ENCODE peak calls at places on chromosomes 11 and 22, in eight cellular contexts. U is iPS-NIHi11; Q is bronchial epithelial cell; X is AML-193; O is stimulated activated CD4-positive, alpha-beta T cell treated with anti-CD3 and anti-CD28 coated beads, TNF-alpha, amount 100 ng/mL, for 48 hours; A is esophagus squamous epithelium; S is tibial nerve; P is nucleus accumbens. Y is an unnamed sample.
A peak's percentile ranks its signal among the peaks of the same experiment; 100 is the strongest.

GRCh38 chr11:110565690-110566336 is 136.1 kb downstream of the FDX1 start:
- DNase-seq in U (no peak), Q (peak; percentile 76), X (no peak), O (no peak), A (no peak), S (no peak), P (no peak), Y (no peak)

GRCh38 chr11:2748814-2749554 is 49.2 kb upstream of the KCNQ1OT1 start:
- DNase-seq in U (no peak), Q (no peak), X (no peak), O (no peak), A (no peak), S (no peak), P (no peak), Y (no peak)

GRCh38 chr11:120212259-120212888 is 1.5 kb downstream of the OAF start:
- DNase-seq in U (no peak), Q (peak; percentile 51), X (no peak), O (no peak), A (no peak), S (no peak), P (no peak), Y (no peak)

GRCh38 chr11:20197881-20198280 is 37.6 kb upstream of the DBX1 start:
- DNase-seq in U (no peak), Q (no peak), X (no peak), O (no peak), A (no peak), S (no peak), P (no peak), Y (no peak)

GRCh38 chr11:65773784-65774411 is 6.9 kb downstream of the AP5B1 start:
- DNase-seq in U (no peak), Q (peak; percentile 82), X (no peak), O (no peak), A (no peak), S (no peak), P (no peak), Y (no peak)

GRCh38 chr22:29155966-29156365 is 49.7 kb upstream of the EMID1 start:
- DNase-seq in U (no peak), Q (no peak), X (no peak), O (no peak), A (no peak), S (no peak), P (no peak), Y (no peak)

GRCh38 chr11:4084406-4084805 is 10.2 kb upstream of the RRM1 start:
- DNase-seq in U (no peak), Q (no peak), X (no peak), O (no peak), A (no peak), S (no peak), P (no peak), Y (no peak)

GRCh38 chr22:23071163-23072034 is 1.1 kb downstream of the GNAZ start:
- DNase-seq in U (no peak), Q (no peak), X (no peak), O (no peak), A (no peak), S (no peak), P (no peak), Y (no peak)

GRCh38 chr11:79081441-79082124 is 359.2 kb downstream of the TENM4 start:
- DNase-seq in U (no peak), Q (peak; percentile 22), X (no peak), O (no peak), A (no peak), S (no peak), P (peak; percentile 33), Y (no peak)

GRCh38 chr11:60887531-60887930 is 18.9 kb downstream of the PRPF19 start:
- DNase-seq in U (peak; percentile 57), Q (peak; percentile 45), X (peak; percentile 36), O (no peak), A (no peak), S (no peak), P (no peak), Y (peak; percentile 76)

GRCh38 chr11:129639300-129639699 is 176.3 kb upstream of the TMEM45B start:
- DNase-seq in U (no peak), Q (peak; percentile 100), X (no peak), O (peak; percentile 53), A (no peak), S (no peak), P (no peak), Y (no peak)

GRCh38 chr22:49747130-49747529 is 80.5 kb downstream of the BRD1 start:
- DNase-seq in U (no peak), Q (no peak), X (no peak), O (no peak), A (no peak), S (no peak), P (no peak), Y (no peak)

GRCh38 chr11:67016550-67016949 is 6.4 kb upstream of the SYT12 start:
- DNase-seq in U (no peak), Q (no peak), X (no peak), O (no peak), A (no peak), S (no peak), P (no peak), Y (no peak)

GRCh38 chr22:25722223-25723015 is 19.6 kb upstream of the MYO18B start:
- DNase-seq in U (no peak), Q (no peak), X (no peak), O (no peak), A (no peak), S (no peak), P (no peak), Y (no peak)

GRCh38 chr11:61356701-61357100 is 5.0 kb downstream of the CYB561A3 start:
- DNase-seq in U (no peak), Q (no peak), X (no peak), O (no peak), A (no peak), S (no peak), P (no peak), Y (no peak)

GRCh38 chr11:103794262-103794661 is 242.2 kb upstream of the DDI1 start:
- DNase-seq in U (no peak), Q (no peak), X (no peak), O (no peak), A (no peak), S (no peak), P (no peak), Y (no peak)

GRCh38 chr22:43885319-43885671 is 6.5 kb downstream of the PNPLA5 start:
- DNase-seq in U (no peak), Q (no peak), X (no peak), O (no peak), A (no peak), S (no peak), P (no peak), Y (no peak)

GRCh38 chr22:33519140-33519973 is 400.9 kb downstream of the LARGE1 start:
- DNase-seq in U (peak; percentile 78), Q (peak; percentile 28), X (peak; percentile 8), O (no peak), A (no peak), S (no peak), P (no peak), Y (peak; percentile 31)

GRCh38 chr11:122319842-122320555 is 204.0 kb upstream of the BLID start:
- DNase-seq in U (no peak), Q (no peak), X (peak; percentile 75), O (no peak), A (no peak), S (no peak), P (peak; percentile 26), Y (no peak)

GRCh38 chr11:2321311-2321683 is 19.5 kb downstream of the TSPAN32 start:
- DNase-seq in U (no peak), Q (no peak), X (no peak), O (no peak), A (no peak), S (no peak), P (no peak), Y (peak; percentile 29)

GRCh38 chr22:45468872-45469572 is 33.7 kb upstream of the FBLN1 start:
- DNase-seq in U (no peak), Q (peak; percentile 78), X (no peak), O (no peak), A (no peak), S (no peak), P (no peak), Y (no peak)

GRCh38 chr11:8127442-8127841 is 41.4 kb downstream of the RIC3 start:
- DNase-seq in U (no peak), Q (no peak), X (no peak), O (no peak), A (no peak), S (no peak), P (no peak), Y (no peak)

GRCh38 chr11:34890812-34891211 is 25.4 kb downstream of the APIP start:
- DNase-seq in U (no peak), Q (peak; percentile 59), X (peak; percentile 66), O (no peak), A (no peak), S (no peak), P (no peak), Y (no peak)

GRCh38 chr11:65013130-65013691 is 749 bp upstream of the ARL2 start:
- DNase-seq in U (peak; percentile 93), Q (peak; percentile 70), X (peak; percentile 79), O (peak; percentile 88), A (no peak), S (peak; percentile 85), P (no peak), Y (peak; percentile 99)

GRCh38 chr22:21646608-21647590 is 4.8 kb downstream of the SDF2L1 start:
- DNase-seq in U (peak; percentile 64), Q (peak; percentile 69), X (peak; percentile 80), O (peak; percentile 63), A (peak; percentile 32), S (peak; percentile 71), P (peak; percentile 33), Y (peak; percentile 73)

GRCh38 chr11:107561688-107562087 is 3.8 kb downstream of the ALKBH8 start:
- DNase-seq in U (no peak), Q (peak; percentile 96), X (no peak), O (no peak), A (no peak), S (no peak), P (no peak), Y (no peak)

GRCh38 chr11:120236169-120237107 is 3.5 kb upstream of the POU2F3 start:
- DNase-seq in U (no peak), Q (peak; percentile 71), X (no peak), O (no peak), A (no peak), S (no peak), P (no peak), Y (no peak)

GRCh38 chr11:128496249-128496648 is 91.1 kb downstream of the ETS1 start:
- DNase-seq in U (no peak), Q (no peak), X (no peak), O (no peak), A (no peak), S (no peak), P (no peak), Y (no peak)